ENCODE peak calls at places on chromosomes 16 and 17, in five cellular contexts. B is SK-N-SH, T is K562, S is GM12878, M is HepG2. O is an unnamed sample.

GRCh38 chr16:17921357-17921978 is 415.1 kb downstream of the NPIPA8 start:
- DNase-seq in B (peak), T (peak), S (no peak), M (peak), O (peak)

GRCh38 chr16:4687416-4687815 is 5.9 kb upstream of the NUDT16L1 start:
- DNase-seq in B (no peak), T (no peak), S (no peak), M (no peak), O (no peak)

GRCh38 chr17:13576661-13577526 is 24.8 kb downstream of the HS3ST3A1 start:
- DNase-seq in B (no peak), T (no peak), S (no peak), M (no peak), O (no peak)

GRCh38 chr17:32822996-32823395 is 53.9 kb downstream of the MYO1D start:
- DNase-seq in B (peak), T (no peak), S (no peak), M (no peak), O (no peak)

GRCh38 chr17:80029235-80029974 is 6.3 kb downstream of the TBC1D16 start:
- DNase-seq in B (no peak), T (no peak), S (no peak), M (no peak), O (no peak)

GRCh38 chr17:39166437-39167335 is 725 bp upstream of the ARL5C start:
- DNase-seq in B (no peak), T (no peak), S (no peak), M (no peak), O (no peak)

GRCh38 chr17:6567528-6568185 is 11.3 kb upstream of the PITPNM3 start:
- DNase-seq in B (peak), T (no peak), S (no peak), M (no peak), O (no peak)

GRCh38 chr17:80279895-80280294 is 19.2 kb downstream of the RNF213 start:
- DNase-seq in B (peak), T (no peak), S (no peak), M (no peak), O (no peak)

GRCh38 chr16:53372942-53373871 is 61.1 kb upstream of the RBL2 start:
- DNase-seq in B (peak), T (peak), S (no peak), M (no peak), O (no peak)

GRCh38 chr17:7885357-7886226 is 3.0 kb upstream of the CHD3 start:
- DNase-seq in B (peak), T (peak), S (no peak), M (no peak), O (peak)

GRCh38 chr16:63461248-63461841 is 1425.1 kb upstream of the CDH8 start:
- DNase-seq in B (peak), T (peak), S (no peak), M (peak), O (no peak)

GRCh38 chr17:76957600-76958464 is 89.6 kb downstream of the MGAT5B start:
- DNase-seq in B (no peak), T (no peak), S (no peak), M (no peak), O (no peak)

GRCh38 chr17:77503916-77504651 is 363.3 kb downstream of the SEC14L1 start:
- DNase-seq in B (peak), T (no peak), S (no peak), M (no peak), O (no peak)

DNA sequence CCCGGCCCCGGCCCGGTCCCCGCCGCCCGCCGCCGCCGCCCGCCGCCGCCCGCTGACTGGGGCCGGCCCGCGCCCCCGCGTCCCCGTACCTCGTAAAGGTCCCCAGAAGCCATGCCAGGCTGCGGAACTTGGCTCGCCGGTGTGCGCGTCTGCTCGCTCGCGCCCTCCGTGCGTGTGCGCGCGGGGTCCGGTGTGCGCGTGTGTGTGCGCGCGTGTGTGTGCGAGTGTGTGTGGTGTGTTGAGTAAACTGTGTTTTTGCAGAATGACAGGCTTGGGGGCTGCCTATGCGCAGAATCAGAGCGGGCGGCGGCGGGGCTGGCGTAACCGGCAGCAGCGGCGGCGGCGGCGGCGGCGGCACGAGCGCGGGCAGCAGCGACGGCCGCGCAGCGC is 342 bp downstream of the CDYL2 start:
- DNase-seq in B (no peak), T (no peak), S (no peak), M (peak), O (no peak)
- TF ChIP-seq FOXM1 in B (no peak), T (no peak), S (no peak), M (no peak), O (no peak)

DNA sequence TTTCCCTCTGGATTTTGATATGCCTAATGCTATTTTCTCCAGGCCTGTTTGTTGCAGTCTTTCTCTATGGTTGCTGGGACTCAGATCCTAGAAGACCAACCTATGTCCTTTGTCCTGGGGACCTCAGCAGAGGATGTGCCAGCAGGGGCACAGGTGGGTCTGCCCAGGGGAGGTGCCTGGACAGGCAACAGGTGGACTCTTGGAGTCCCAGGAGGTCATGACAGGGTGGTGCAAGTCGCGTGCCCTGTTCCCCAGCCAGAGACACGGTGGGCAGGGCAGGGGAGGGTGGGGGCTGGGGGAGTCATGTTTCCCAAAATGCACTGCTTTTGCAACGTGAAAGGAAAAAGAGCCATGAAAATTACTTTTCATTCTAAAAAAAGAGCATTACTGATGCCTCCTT is 26.3 kb upstream of the PLLP start:
- DNase-seq in B (no peak), T (no peak), S (no peak), M (no peak), O (no peak)
- TF ChIP-seq FOXM1 in B (no peak), T (no peak), S (no peak), M (no peak), O (no peak)

GRCh38 chr16:13997526-13997925 is 73.6 kb upstream of the MRTFB start:
- DNase-seq in B (no peak), T (peak), S (no peak), M (no peak), O (no peak)
- TF ChIP-seq FOXM1 in B (no peak), T (no peak), S (no peak), M (no peak), O (no peak)

DNA sequence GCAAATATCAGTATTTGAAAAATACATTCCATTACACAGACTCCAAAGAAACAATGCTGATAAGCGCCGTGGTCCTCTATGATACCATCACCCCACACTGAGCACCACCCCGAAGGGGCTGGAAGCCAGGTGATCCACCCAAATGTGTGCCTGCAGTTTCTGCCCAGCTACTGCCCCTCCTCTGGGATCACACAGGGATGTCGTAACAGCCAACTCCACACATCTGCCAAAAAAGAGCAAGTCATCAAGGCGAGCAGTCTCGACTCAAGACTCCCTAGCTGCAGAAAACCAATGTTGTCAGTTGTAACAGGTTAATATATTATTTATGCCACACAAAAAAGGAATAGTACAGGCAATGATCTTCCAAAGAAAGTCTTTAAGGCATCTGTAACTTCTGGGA is 21.0 kb downstream of the CYB5D2 start:
- DNase-seq in B (no peak), T (peak), S (no peak), M (no peak), O (no peak)
- TF ChIP-seq FOXM1 in B (no peak), T (no peak), S (no peak), M (no peak), O (no peak)

DNA sequence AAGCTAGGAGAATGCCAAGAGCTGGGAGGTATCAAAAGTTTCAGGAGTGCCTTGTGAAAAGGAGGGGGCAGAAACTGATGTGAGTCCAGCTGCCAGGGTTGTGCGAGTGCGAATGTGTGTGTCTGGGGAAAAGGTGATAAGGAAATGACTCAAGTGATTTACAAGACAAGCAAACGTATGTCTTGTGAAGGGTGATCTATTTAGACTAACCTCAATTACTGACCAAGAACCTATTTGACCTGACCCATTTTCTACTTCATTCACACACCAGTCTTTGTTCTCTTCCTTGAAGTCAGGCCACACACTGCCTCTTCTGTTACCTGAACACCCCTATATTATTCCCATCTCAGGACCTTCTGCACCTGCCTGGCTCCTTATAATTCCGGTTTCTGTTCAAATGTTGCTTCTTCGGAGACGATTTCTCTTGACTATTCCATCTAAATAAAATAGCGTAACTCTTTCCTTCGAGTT is 1.0 kb downstream of the GDE1 start:
- DNase-seq in B (no peak), T (peak), S (peak), M (no peak), O (peak)
- TF ChIP-seq FOXM1 in B (no peak), T (no peak), S (no peak), M (no peak), O (no peak)

GRCh38 chr16:14562691-14563491 is 67.2 kb downstream of the PARN start:
- DNase-seq in B (no peak), T (peak), S (no peak), M (peak), O (peak)
- TF ChIP-seq FOXM1 in B (no peak), T (no peak), S (no peak), M (no peak), O (no peak)

GRCh38 chr17:56929362-56929969 is 15.6 kb upstream of the TRIM25 start:
- DNase-seq in B (no peak), T (no peak), S (no peak), M (no peak), O (no peak)
- TF ChIP-seq FOXM1 in B (no peak), T (no peak), S (no peak), M (no peak), O (no peak)

O was measured in HEK293T.